ENCODE peak calls at places on chromosomes 13 and 19, in nine cellular contexts. P is tibial artery, C is heart left ventricle, V is foreskin fibroblast, X is lower lobe of right lung, J is GM12865, B is left ventricle myocardium inferior, O is body of pancreas, I is IMR-90. E is an unnamed sample.

GRCh38 chr19:8302734-8303133 is 5.4 kb downstream of the CD320 start:
- DNase-seq in P (no peak), C (no peak), V (no peak), X (peak; percentile 19), J (no peak), B (no peak), O (peak; percentile 0), I (no peak), E (no peak)

GRCh38 chr13:54658771-54659170 is 1630.2 kb downstream of the OLFM4 start:
- DNase-seq in P (no peak), C (no peak), V (no peak), X (no peak), J (no peak), B (no peak), O (no peak), I (no peak), E (no peak)

GRCh38 chr13:31859546-31859945 is 120.2 kb downstream of the RXFP2 start:
- DNase-seq in P (no peak), C (no peak), V (no peak), X (no peak), J (peak; percentile 54), B (no peak), O (peak; percentile 3), I (no peak), E (no peak)

GRCh38 chr13:100922599-100922998 is 248.0 kb upstream of the TMTC4 start:
- DNase-seq in P (no peak), C (no peak), V (no peak), X (no peak), J (no peak), B (no peak), O (no peak), I (peak; percentile 4), E (no peak)

GRCh38 chr13:49657241-49657641 is 28.9 kb downstream of the ARL11 start:
- DNase-seq in P (no peak), C (no peak), V (no peak), X (no peak), J (no peak), B (no peak), O (no peak), I (no peak), E (no peak)

GRCh38 chr13:21696865-21697448 is 26.1 kb downstream of the FGF9 start:
- DNase-seq in P (no peak), C (no peak), V (no peak), X (no peak), J (no peak), B (no peak), O (no peak), I (no peak), E (no peak)

GRCh38 chr13:75010941-75011340 is 471.0 kb downstream of the TBC1D4 start:
- DNase-seq in P (no peak), C (no peak), V (no peak), X (no peak), J (no peak), B (no peak), O (no peak), I (no peak), E (no peak)

GRCh38 chr19:55146078-55146647 is 2.8 kb downstream of the TNNT1 start:
- DNase-seq in P (no peak), C (no peak), V (no peak), X (no peak), J (no peak), B (no peak), O (no peak), I (no peak), E (no peak)

GRCh38 chr19:48108997-48109782 is 1.4 kb downstream of the PLA2G4C start:
- DNase-seq in P (no peak), C (no peak), V (no peak), X (no peak), J (no peak), B (no peak), O (no peak), I (no peak), E (no peak)

GRCh38 chr13:51977606-51978005 is 33.6 kb downstream of the ATP7B start:
- DNase-seq in P (no peak), C (no peak), V (no peak), X (no peak), J (no peak), B (no peak), O (no peak), I (no peak), E (no peak)

GRCh38 chr13:41942462-41943094 is 18.3 kb downstream of the VWA8 start:
- DNase-seq in P (no peak), C (no peak), V (peak; percentile 47), X (no peak), J (peak; percentile 36), B (no peak), O (no peak), I (peak; percentile 74), E (peak; percentile 18)

GRCh38 chr13:113297370-113297871 is 382 bp downstream of the LAMP1 start:
- DNase-seq in P (no peak), C (no peak), V (no peak), X (peak; percentile 56), J (peak; percentile 79), B (no peak), O (peak; percentile 15), I (no peak), E (no peak)

GRCh38 chr19:13116282-13117175 is at the start of gene TRMT1:
- DNase-seq in P (peak; percentile 94), C (peak; percentile 95), V (peak; percentile 90), X (peak; percentile 96), J (peak; percentile 96), B (peak; percentile 95), O (peak; percentile 94), I (peak; percentile 91), E (peak; percentile 75)

DNA sequence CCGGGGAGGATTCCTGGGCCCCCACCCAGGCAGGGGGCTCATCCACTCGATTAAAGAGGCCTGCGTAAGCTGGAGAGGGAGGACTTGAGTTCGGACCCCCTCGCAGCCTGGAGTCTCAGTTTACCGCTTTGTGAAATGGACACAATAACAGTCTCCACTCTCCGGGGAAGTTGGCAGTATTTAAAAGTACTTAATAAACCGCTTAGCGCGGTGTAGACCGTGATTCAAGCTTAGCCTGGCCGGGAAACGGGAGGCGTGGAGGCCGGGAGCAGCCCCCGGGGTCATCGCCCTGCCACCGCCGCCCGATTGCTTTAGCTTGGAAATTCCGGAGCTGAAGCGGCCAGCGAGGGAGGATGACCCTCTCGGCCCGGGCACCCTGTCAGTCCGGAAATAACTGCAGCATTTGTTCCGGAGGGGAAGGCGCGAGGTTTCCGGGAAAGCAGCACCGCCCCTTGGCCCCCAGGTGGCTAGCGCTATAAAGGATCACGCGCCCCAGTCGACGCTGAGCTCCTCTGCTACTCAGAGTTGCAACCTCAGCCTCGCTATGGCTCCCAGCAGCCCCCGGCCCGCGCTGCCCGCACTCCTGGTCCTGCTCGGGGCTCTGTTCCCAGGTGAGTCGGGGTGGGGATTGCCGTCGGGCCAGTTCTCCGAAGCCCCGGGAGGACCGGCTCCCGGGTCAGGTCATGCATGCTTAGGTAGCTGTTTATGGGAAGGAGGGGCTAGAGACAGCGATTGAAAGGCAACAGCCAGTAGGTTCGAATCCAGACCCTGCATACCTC is at the start of gene ICAM1:
- DNase-seq in P (peak; percentile 87), C (peak; percentile 89), V (peak; percentile 71), X (peak; percentile 92), J (peak; percentile 95), B (peak; percentile 84), O (peak; percentile 83), I (peak; percentile 66), E (no peak)
- TF ChIP-seq CTCF in P (no peak), C (no peak), V (no peak), X (peak; percentile 26), J (no peak), B (peak; percentile 24), O (peak; percentile 14), I (no peak), E (no peak)

DNA sequence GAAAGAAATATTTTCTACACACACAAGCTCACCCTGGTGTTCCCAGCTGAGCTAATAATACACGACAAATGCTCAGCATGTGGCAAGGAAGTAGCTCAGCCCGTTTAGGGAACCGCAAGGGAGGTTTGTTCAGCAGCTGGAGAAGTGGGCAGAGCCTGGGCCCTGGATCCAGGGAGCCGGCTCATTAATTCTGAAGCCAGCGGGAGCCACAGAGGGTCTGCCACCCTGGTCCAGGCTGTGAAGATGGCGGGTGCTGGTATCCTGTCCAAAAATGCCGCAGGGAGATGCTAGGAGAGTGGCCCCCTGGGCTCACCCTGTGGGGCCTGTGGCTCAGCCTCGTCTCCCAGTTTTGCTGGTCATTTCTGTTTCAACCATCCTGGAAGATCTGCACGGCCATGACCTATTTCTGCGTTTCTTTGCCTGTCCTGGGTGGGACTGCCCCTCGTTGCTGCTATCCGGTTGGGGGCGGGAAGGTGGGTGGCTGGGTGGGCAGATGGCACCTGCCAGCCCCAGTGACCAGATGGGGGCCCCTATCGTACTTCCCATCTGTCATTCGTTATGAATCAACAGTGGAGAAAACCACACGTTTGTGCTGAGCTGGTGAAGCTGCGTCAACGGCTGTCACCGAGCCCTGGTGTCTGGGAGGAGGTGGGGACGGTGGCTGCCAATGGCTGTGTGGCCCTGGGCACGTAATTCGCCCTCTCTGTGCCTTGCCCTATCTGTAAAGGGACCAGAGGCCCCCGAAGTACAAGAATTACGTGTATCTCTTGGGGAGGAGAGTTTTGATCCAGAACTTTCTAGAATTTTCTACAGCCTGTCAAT is 2.7 kb upstream of the GNA15 start:
- DNase-seq in P (peak; percentile 35), C (peak; percentile 70), V (peak; percentile 79), X (no peak), J (peak; percentile 78), B (no peak), O (peak; percentile 72), I (peak; percentile 21), E (peak; percentile 13)
- H3K4me3 ChIP-seq in P (no peak overlapping the region), C (peak overlapping the region; percentile 36), V (no peak overlapping the region), X (no peak overlapping the region), J (no peak overlapping the region), B (no peak overlapping the region), O (no peak overlapping the region), I (no peak overlapping the region), E (no peak overlapping the region)

DNA sequence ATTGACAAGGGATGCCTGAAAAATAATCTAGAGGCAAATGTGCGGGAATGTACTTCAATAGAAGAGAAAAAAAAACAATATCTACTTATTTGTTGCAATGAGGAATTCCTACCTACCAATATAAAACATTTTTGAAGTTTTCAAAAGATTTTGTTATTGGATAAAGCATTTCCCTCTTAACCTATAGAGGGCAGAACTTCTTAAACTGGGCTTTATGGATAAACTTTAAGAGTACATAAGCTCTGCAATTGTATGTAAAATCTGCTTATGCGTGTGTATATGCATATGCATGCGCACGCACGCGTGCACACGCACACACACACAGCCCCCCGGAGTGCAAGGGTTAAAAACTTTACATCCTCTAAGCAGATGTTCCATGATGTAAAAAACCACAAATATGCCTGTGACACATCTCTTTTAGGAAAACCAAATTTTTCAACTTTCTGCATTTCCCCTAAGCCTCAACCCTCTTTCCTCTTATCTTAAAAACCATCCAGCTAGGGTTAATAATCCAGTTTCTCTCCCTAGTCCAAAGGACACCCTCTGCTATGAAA is 73.1 kb upstream of the OXGR1 start:
- DNase-seq in P (no peak), C (no peak), V (peak; percentile 4), X (no peak), J (no peak), B (no peak), O (no peak), I (no peak), E (no peak)
- TF ChIP-seq CTCF in P (no peak), C (no peak), V (no peak), X (no peak), J (no peak), B (no peak), O (no peak), I (peak; percentile 14), E (no peak)

DNA sequence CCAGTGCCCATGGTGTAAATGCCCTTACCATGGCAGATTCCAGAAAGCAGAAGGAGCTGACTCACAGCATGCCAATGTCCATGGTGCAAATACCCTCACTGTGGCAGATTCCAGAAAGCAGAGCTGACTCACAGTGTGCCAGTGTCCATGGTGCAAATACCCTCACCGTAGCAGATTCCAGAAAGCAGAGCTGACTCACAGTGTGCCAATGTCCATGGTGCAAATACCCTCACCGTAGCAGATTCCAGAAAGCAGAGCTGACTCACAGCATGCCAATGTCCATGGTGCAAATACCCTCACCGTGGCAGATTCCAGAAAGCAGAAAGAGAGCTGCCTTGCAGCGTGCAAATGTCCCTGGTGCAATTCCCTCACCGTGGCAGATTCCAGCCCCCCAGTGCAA is 163.8 kb upstream of the SOX1 start:
- DNase-seq in P (no peak), C (no peak), V (no peak), X (no peak), J (no peak), B (no peak), O (no peak), I (no peak), E (no peak)
- H3K4me3 ChIP-seq in P (no peak overlapping the region), C (no peak overlapping the region), V (no peak overlapping the region), X (no peak overlapping the region), J (no peak overlapping the region), B (no peak overlapping the region), O (no peak overlapping the region), I (no peak overlapping the region), E (no peak overlapping the region)